ENCODE peak calls at places on chromosomes 4 and X, in eight cellular contexts. M is T-helper 9 cell, C is heart right ventricle, V is sciatic nerve, Y is NCI-H1436, Q is T1000, L is ACHN, K is NCI-H146. X is an unnamed sample.

GRCh38 chr4:8513931-8514330 is 66.3 kb upstream of the GPR78 start:
- DNase-seq in M (no peak), C (no peak), V (no peak), Y (no peak), Q (no peak), L (no peak), K (no peak), X (no peak)

GRCh38 chrX:48487362-48487785 is 11.4 kb downstream of the FTSJ1 start:
- DNase-seq in M (no peak), C (no peak), V (no peak), Y (no peak), Q (peak), L (peak), K (no peak), X (no peak)

GRCh38 chrX:2584216-2584615 is 83.4 kb upstream of the DHRSX start:
- DNase-seq in M (no peak), C (no peak), V (no peak), Y (no peak), Q (no peak), L (no peak), K (no peak), X (no peak)

GRCh38 chrX:108443065-108443464 is 3.4 kb downstream of the COL4A5 start:
- DNase-seq in M (no peak), C (no peak), V (no peak), Y (no peak), Q (no peak), L (no peak), K (peak), X (no peak)

GRCh38 chrX:16418650-16419049 is 231.3 kb upstream of the S100G start:
- DNase-seq in M (no peak), C (no peak), V (no peak), Y (no peak), Q (no peak), L (no peak), K (no peak), X (no peak)

GRCh38 chr4:13956947-13957346 is 329.4 kb upstream of the BOD1L1 start:
- DNase-seq in M (no peak), C (no peak), V (no peak), Y (no peak), Q (no peak), L (no peak), K (no peak), X (no peak)

GRCh38 chrX:145817666-145818521 is at the start of gene SLITRK2:
- DNase-seq in M (no peak), C (no peak), V (no peak), Y (no peak), Q (peak), L (no peak), K (no peak), X (no peak)

GRCh38 chrX:133417364-133417763 is 2.1 kb upstream of the GPC4 start:
- DNase-seq in M (no peak), C (no peak), V (no peak), Y (no peak), Q (no peak), L (no peak), K (no peak), X (no peak)

GRCh38 chr4:46999584-46999983 is 6.2 kb upstream of the GABRA4 start:
- DNase-seq in M (no peak), C (no peak), V (no peak), Y (no peak), Q (no peak), L (no peak), K (no peak), X (no peak)

GRCh38 chr4:176034498-176034897 is 31.1 kb upstream of the WDR17 start:
- DNase-seq in M (no peak), C (no peak), V (no peak), Y (peak), Q (no peak), L (peak), K (no peak), X (no peak)

GRCh38 chrX:19628006-19628575 is 112.8 kb upstream of the MAP3K15 start:
- DNase-seq in M (no peak), C (no peak), V (no peak), Y (no peak), Q (no peak), L (no peak), K (no peak), X (no peak)

GRCh38 chr4:88158360-88159136 is at the start of gene ABCG2:
- DNase-seq in M (peak), C (peak), V (peak), Y (no peak), Q (peak), L (peak), K (no peak), X (peak)

GRCh38 chr4:138475116-138475515 is 233.0 kb upstream of the SLC7A11 start:
- DNase-seq in M (no peak), C (no peak), V (no peak), Y (no peak), Q (no peak), L (no peak), K (no peak), X (no peak)

GRCh38 chr4:173218411-173219125 is 50.0 kb downstream of the GALNT7 start:
- DNase-seq in M (no peak), C (no peak), V (no peak), Y (no peak), Q (no peak), L (peak), K (peak), X (no peak)

GRCh38 chrX:63930140-63930539 is 145.1 kb upstream of the ARHGEF9 start:
- DNase-seq in M (no peak), C (no peak), V (no peak), Y (no peak), Q (no peak), L (peak), K (no peak), X (no peak)